ENCODE peak calls at places on chromosomes 2 and 18, in ten cellular contexts. A, U, C, J, D, S, H, Y, K and R are unnamed samples.
A peak's percentile ranks its signal among the peaks of the same experiment; 100 is the strongest.

GRCh38 chr2:46977266-46977665 is 61.7 kb upstream of the MCFD2 start:
- DNase-seq in A (no peak), U (no peak), C (no peak), J (no peak), D (no peak), S (no peak), H (no peak), Y (no peak), K (no peak), R (no peak)

GRCh38 chr2:106953779-106954178 is 67.8 kb upstream of the ST6GAL2 start:
- DNase-seq in A (no peak), U (no peak), C (no peak), J (no peak), D (no peak), S (no peak), H (no peak), Y (no peak), K (no peak), R (no peak)

GRCh38 chr2:174778479-174778962 is 14.2 kb upstream of the CHRNA1 start:
- DNase-seq in A (peak; percentile 99), U (peak; percentile 70), C (no peak), J (peak; percentile 77), D (peak; percentile 93), S (peak; percentile 39), H (peak; percentile 97), Y (no peak), K (peak; percentile 29), R (peak; percentile 98)

GRCh38 chr2:69026026-69026425 is 13.0 kb downstream of the ANTXR1 start:
- DNase-seq in A (peak; percentile 46), U (no peak), C (no peak), J (no peak), D (peak; percentile 47), S (peak; percentile 60), H (peak; percentile 72), Y (no peak), K (no peak), R (no peak)

GRCh38 chr2:7845332-7845731 is 836.5 kb upstream of the ID2 start:
- DNase-seq in A (peak; percentile 69), U (no peak), C (no peak), J (no peak), D (peak; percentile 88), S (no peak), H (peak; percentile 53), Y (no peak), K (no peak), R (peak; percentile 95)

GRCh38 chr2:191835539-191836350 is 11.1 kb downstream of the CAVIN2 start:
- DNase-seq in A (peak; percentile 61), U (no peak), C (no peak), J (no peak), D (peak; percentile 50), S (no peak), H (peak; percentile 24), Y (no peak), K (no peak), R (no peak)

GRCh38 chr18:77249583-77250500 is at the start of gene GALR1:
- DNase-seq in A (no peak), U (no peak), C (no peak), J (no peak), D (no peak), S (no peak), H (no peak), Y (peak; percentile 22), K (no peak), R (no peak)

GRCh38 chr2:180385601-180386201 is 378.6 kb upstream of the CWC22 start:
- DNase-seq in A (peak; percentile 90), U (no peak), C (no peak), J (no peak), D (peak; percentile 69), S (no peak), H (peak; percentile 93), Y (no peak), K (no peak), R (peak; percentile 72)

GRCh38 chr18:44716697-44717163 is 36.0 kb downstream of the SETBP1 start:
- DNase-seq in A (no peak), U (no peak), C (no peak), J (no peak), D (no peak), S (no peak), H (no peak), Y (no peak), K (no peak), R (no peak)

GRCh38 chr18:44713435-44713834 is 32.7 kb downstream of the SETBP1 start:
- DNase-seq in A (no peak), U (no peak), C (no peak), J (no peak), D (no peak), S (no peak), H (no peak), Y (no peak), K (no peak), R (no peak)

GRCh38 chr18:44715841-44716240 is 35.2 kb downstream of the SETBP1 start:
- DNase-seq in A (no peak), U (no peak), C (no peak), J (no peak), D (no peak), S (no peak), H (no peak), Y (no peak), K (no peak), R (no peak)

GRCh38 chr18:44714376-44714775 is 33.7 kb downstream of the SETBP1 start:
- DNase-seq in A (no peak), U (no peak), C (no peak), J (no peak), D (no peak), S (no peak), H (no peak), Y (no peak), K (no peak), R (no peak)

GRCh38 chr18:44715245-44715644 is 34.6 kb downstream of the SETBP1 start:
- DNase-seq in A (no peak), U (no peak), C (no peak), J (no peak), D (no peak), S (peak; percentile 29), H (peak; percentile 38), Y (no peak), K (peak; percentile 67), R (peak; percentile 67)
- TF ChIP-seq CTCF in A (no peak), U (no peak), C (no peak), J (no peak), D (no peak), S (no peak), H (no peak), Y (no peak), K (no peak), R (no peak)

GRCh38 chr2:114118088-114118487 is 228.2 kb downstream of the ACTR3 start:
- DNase-seq in A (no peak), U (no peak), C (no peak), J (no peak), D (no peak), S (no peak), H (no peak), Y (no peak), K (no peak), R (no peak)

GRCh38 chr2:114108819-114109416 is 219.0 kb downstream of the ACTR3 start:
- DNase-seq in A (no peak), U (no peak), C (no peak), J (no peak), D (no peak), S (no peak), H (no peak), Y (peak; percentile 52), K (no peak), R (no peak)

GRCh38 chr2:114111329-114111728 is 221.4 kb downstream of the ACTR3 start:
- DNase-seq in A (no peak), U (no peak), C (no peak), J (no peak), D (no peak), S (no peak), H (no peak), Y (no peak), K (no peak), R (no peak)

GRCh38 chr2:114113527-114113926 is 223.6 kb downstream of the ACTR3 start:
- DNase-seq in A (no peak), U (no peak), C (no peak), J (no peak), D (no peak), S (no peak), H (no peak), Y (no peak), K (no peak), R (no peak)
- TF ChIP-seq CTCF in A (no peak), U (no peak), C (no peak), J (no peak), D (no peak), S (no peak), H (no peak), Y (no peak), K (no peak), R (no peak)

GRCh38 chr2:101658387-101658786 is 39.1 kb upstream of the MAP4K4 start:
- DNase-seq in A (peak; percentile 33), U (no peak), C (no peak), J (no peak), D (peak; percentile 37), S (no peak), H (no peak), Y (no peak), K (no peak), R (no peak)

GRCh38 chr2:101653469-101653868 is 44.0 kb upstream of the MAP4K4 start:
- DNase-seq in A (no peak), U (no peak), C (no peak), J (no peak), D (no peak), S (no peak), H (no peak), Y (no peak), K (no peak), R (no peak)

GRCh38 chr2:101655941-101656422 is 41.5 kb upstream of the MAP4K4 start:
- DNase-seq in A (peak; percentile 76), U (no peak), C (no peak), J (no peak), D (no peak), S (no peak), H (peak; percentile 58), Y (no peak), K (no peak), R (no peak)

DNA sequence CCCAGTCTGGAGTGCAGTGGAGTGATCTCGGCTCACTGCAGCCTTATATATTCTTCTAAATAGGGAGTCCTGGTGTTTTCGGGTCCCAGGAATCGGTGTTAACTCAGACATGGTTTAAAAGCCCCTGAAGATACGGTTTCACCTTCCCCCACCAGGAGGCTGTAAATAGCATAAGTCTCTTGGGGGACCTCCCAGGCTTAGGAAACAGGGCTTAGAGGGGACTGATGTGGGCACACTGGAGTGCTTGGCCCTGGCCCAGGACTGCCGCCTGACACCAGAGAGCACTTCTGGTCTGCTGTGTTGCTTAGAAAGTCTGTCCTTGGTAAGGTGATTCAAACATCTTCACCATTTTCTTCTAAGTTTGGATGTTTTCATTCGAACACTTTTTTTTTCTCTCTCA is 39.7 kb upstream of the MAP4K4 start:
- DNase-seq in A (no peak), U (no peak), C (no peak), J (no peak), D (no peak), S (no peak), H (no peak), Y (no peak), K (no peak), R (no peak)
- TF ChIP-seq CTCF in A (no peak), U (no peak), C (no peak), J (no peak), D (no peak), S (no peak), H (no peak), Y (no peak), K (no peak), R (no peak)

DNA sequence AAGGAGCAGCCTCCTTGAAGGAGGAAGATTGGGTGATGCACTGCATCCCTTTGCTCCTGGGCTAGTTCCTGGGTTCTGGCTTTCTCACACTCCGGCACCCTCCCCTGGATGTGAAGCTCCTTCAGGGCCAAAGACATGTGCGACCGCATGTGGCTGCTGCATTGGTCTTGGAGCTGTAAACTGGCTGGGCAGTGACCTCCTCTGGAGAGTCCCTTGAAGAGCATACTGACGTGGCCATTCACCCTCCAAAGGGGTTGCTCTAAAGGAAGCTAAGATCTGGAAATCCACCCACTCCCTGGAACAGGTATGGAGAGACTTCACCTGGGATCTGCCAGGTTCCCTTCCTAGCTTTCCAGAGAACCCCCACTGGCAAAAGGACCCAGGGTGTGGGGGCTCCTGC is 62.1 kb downstream of the TMEM17 start:
- DNase-seq in A (no peak), U (no peak), C (no peak), J (no peak), D (no peak), S (no peak), H (no peak), Y (no peak), K (no peak), R (no peak)
- TF ChIP-seq CTCF in A (no peak), U (no peak), C (no peak), J (no peak), D (no peak), S (no peak), H (no peak), Y (no peak), K (no peak), R (no peak)